ENCODE peak calls at places on chromosomes 11 and 22, in ten cellular contexts. Q is stomach, V is right lobe of liver, Z is Peyer's patch, A is heart left ventricle, U is transverse colon, L is sigmoid colon, W is A549, P is adrenal gland, J is esophagus squamous epithelium. D is an unnamed sample.

GRCh38 chr11:78606667-78607066 is 32.0 kb upstream of the NARS2 start:
- DNase-seq in Q (no peak), V (no peak), Z (no peak), A (no peak), U (no peak), L (no peak), W (no peak), P (no peak), J (no peak), D (no peak)

GRCh38 chr11:20367313-20367948 is 3.9 kb downstream of the HTATIP2 start:
- DNase-seq in Q (peak; percentile 43), V (no peak), Z (no peak), A (no peak), U (peak; percentile 49), L (peak; percentile 81), W (peak; percentile 90), P (peak; percentile 85), J (no peak), D (no peak)

GRCh38 chr22:36155702-36156101 is 4.9 kb downstream of the APOL3 start:
- DNase-seq in Q (peak; percentile 40), V (peak; percentile 84), Z (no peak), A (no peak), U (peak; percentile 44), L (peak; percentile 92), W (no peak), P (peak; percentile 62), J (no peak), D (no peak)

GRCh38 chr11:124762077-124762623 is at the start of gene ESAM:
- DNase-seq in Q (peak; percentile 76), V (no peak), Z (peak; percentile 46), A (peak; percentile 82), U (peak; percentile 84), L (no peak), W (peak; percentile 31), P (peak; percentile 14), J (no peak), D (peak; percentile 92)

GRCh38 chr22:31138126-31138525 is 2.2 kb downstream of the PLA2G3 start:
- DNase-seq in Q (no peak), V (no peak), Z (no peak), A (peak; percentile 40), U (no peak), L (no peak), W (no peak), P (no peak), J (no peak), D (no peak)

GRCh38 chr11:9180784-9181183 is 84.4 kb downstream of the DENND5A start:
- DNase-seq in Q (no peak), V (no peak), Z (no peak), A (no peak), U (no peak), L (no peak), W (no peak), P (no peak), J (no peak), D (no peak)

GRCh38 chr11:42524534-42525227 is 787.1 kb upstream of the API5 start:
- DNase-seq in Q (peak; percentile 45), V (peak; percentile 53), Z (no peak), A (no peak), U (peak; percentile 28), L (peak; percentile 55), W (no peak), P (peak; percentile 60), J (no peak), D (no peak)

GRCh38 chr11:92227954-92228935 is 3.6 kb downstream of the FAT3 start:
- DNase-seq in Q (no peak), V (no peak), Z (no peak), A (no peak), U (no peak), L (no peak), W (no peak), P (no peak), J (no peak), D (no peak)

GRCh38 chr11:20443596-20443995 is 56.1 kb downstream of the PRMT3 start:
- DNase-seq in Q (no peak), V (no peak), Z (no peak), A (no peak), U (no peak), L (no peak), W (peak; percentile 3), P (no peak), J (no peak), D (no peak)

GRCh38 chr11:64096835-64097234 is 61.1 kb downstream of the FLRT1 start:
- DNase-seq in Q (no peak), V (no peak), Z (no peak), A (no peak), U (no peak), L (no peak), W (no peak), P (no peak), J (no peak), D (no peak)

GRCh38 chr11:92451081-92451480 is 226.5 kb downstream of the FAT3 start:
- DNase-seq in Q (no peak), V (no peak), Z (no peak), A (no peak), U (no peak), L (no peak), W (no peak), P (no peak), J (no peak), D (no peak)

GRCh38 chr11:117180020-117180419 is 1.5 kb downstream of the SIDT2 start:
- DNase-seq in Q (peak; percentile 24), V (no peak), Z (peak; percentile 14), A (no peak), U (no peak), L (peak; percentile 62), W (no peak), P (peak; percentile 8), J (no peak), D (no peak)

GRCh38 chr11:126111458-126112116 is 48.9 kb upstream of the CDON start:
- DNase-seq in Q (peak; percentile 89), V (no peak), Z (no peak), A (peak; percentile 80), U (no peak), L (peak; percentile 87), W (no peak), P (no peak), J (no peak), D (peak; percentile 41)
- H3K4me1 ChIP-seq in Q (peaks cover 66% of the 10 kb centered on the region), V (peaks cover 26% of the 10 kb centered on the region), Z (peaks cover 42% of the 10 kb centered on the region), A (peaks cover 42% of the 10 kb centered on the region), U (peaks cover 29% of the 10 kb centered on the region), L (no peaks in the 10 kb centered on the region), W (peaks cover 36% of the 10 kb centered on the region), P (peaks cover 17% of the 10 kb centered on the region), J (peaks cover 42% of the 10 kb centered on the region), D (peaks cover 11% of the 10 kb centered on the region)

GRCh38 chr22:44500623-44501022 is 2.6 kb upstream of the RTL6 start:
- DNase-seq in Q (no peak), V (no peak), Z (no peak), A (no peak), U (no peak), L (no peak), W (no peak), P (no peak), J (no peak), D (no peak)

GRCh38 chr22:44505796-44506354 is 7.8 kb upstream of the RTL6 start:
- DNase-seq in Q (no peak), V (no peak), Z (no peak), A (no peak), U (no peak), L (no peak), W (no peak), P (no peak), J (no peak), D (no peak)
- TF ChIP-seq POLR2A in Q (no peak), V (no peak), Z (no peak), A (no peak), U (no peak), L (no peak), W (no peak), P (no peak), J (no peak), D (no peak)

GRCh38 chr11:44852952-44853351 is 97.7 kb downstream of the TP53I11 start:
- DNase-seq in Q (no peak), V (no peak), Z (no peak), A (no peak), U (no peak), L (no peak), W (no peak), P (no peak), J (no peak), D (no peak)
- H3K9me3 ChIP-seq in Q (no peaks in the 10 kb centered on the region), V (no peaks in the 10 kb centered on the region), Z (no peaks in the 10 kb centered on the region), A (no peaks in the 10 kb centered on the region), U (no peaks in the 10 kb centered on the region), L (no peaks in the 10 kb centered on the region), W (no peaks in the 10 kb centered on the region), P (no peaks in the 10 kb centered on the region), J (no peaks in the 10 kb centered on the region), D (no peaks in the 10 kb centered on the region)

DNA sequence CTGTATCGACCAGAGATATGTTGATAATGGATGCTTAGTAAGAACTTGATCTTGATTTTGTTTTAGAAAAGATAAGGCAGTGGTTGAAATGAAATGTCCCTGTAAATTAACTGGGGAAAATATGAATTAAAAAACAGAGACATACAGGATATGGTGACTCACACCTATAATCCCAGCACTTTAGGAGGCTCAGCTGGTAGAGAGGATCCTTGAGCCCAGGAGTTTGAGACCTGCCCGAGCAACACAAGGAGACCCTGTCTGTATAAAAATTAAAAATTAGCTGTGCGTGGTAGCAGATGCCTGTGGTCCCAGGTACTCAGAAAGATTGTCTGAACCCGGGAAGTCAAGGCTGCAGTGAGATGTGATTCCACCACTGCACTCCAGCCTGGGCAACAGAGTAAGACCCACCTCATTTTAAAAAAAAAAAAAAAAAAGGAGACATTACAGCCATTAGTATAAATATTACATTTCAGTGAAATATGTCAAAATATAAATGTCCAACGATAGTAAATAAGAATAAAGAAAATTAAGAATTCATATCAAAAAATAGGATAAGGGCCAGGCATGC is 4.6 kb downstream of the PICALM start:
- DNase-seq in Q (no peak), V (no peak), Z (no peak), A (no peak), U (no peak), L (no peak), W (no peak), P (no peak), J (no peak), D (no peak)
- H3K4me1 ChIP-seq in Q (peaks cover 71% of the 10 kb centered on the region), V (peaks cover 31% of the 10 kb centered on the region), Z (peaks cover 35% of the 10 kb centered on the region), A (peaks cover 15% of the 10 kb centered on the region), U (peaks cover 9% of the 10 kb centered on the region), L (no peaks in the 10 kb centered on the region), W (peaks cover 39% of the 10 kb centered on the region), P (peaks cover 18% of the 10 kb centered on the region), J (peaks cover 73% of the 10 kb centered on the region), D (peaks cover 84% of the 10 kb centered on the region)

DNA sequence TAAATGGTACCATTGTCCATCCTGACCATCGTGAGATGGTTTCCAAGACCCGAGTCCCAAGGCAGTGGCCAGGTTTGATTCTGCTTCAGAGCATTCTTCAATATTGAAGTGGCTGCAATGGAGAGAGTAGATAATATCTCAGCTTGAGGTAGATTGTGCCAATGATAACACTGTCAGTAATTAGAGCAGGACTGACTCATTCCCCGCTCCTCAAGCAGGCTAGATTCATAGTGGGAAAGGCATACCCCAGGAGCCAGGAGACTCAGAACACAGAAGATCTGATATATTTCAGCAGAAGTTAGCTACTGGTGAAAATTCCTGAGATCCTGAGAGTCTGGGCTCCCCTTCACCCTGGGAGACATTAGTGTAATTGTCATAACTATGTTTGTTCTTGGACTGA is 55.6 kb upstream of the LARGE1 start:
- DNase-seq in Q (no peak), V (no peak), Z (no peak), A (no peak), U (no peak), L (no peak), W (no peak), P (no peak), J (no peak), D (no peak)
- TF ChIP-seq POLR2A in Q (no peak), V (no peak), Z (no peak), A (no peak), U (no peak), L (no peak), W (no peak), P (no peak), J (no peak), D (no peak)

D was measured in spleen.